ENCODE peak calls at places on chromosomes 7 and 10, in nine cellular contexts. U is cardiac muscle cell, Q is fibroblast of pulmonary artery, M is natural killer cell, L is GM12865, N is body of pancreas, O is adrenal gland, P is transverse colon, B is tibial nerve. W is an unnamed sample.

GRCh38 chr7:45988405-45989057 is 67.5 kb upstream of the IGFBP3 start:
- DNase-seq in B (no peak), L (no peak), Q (no peak), P (no peak), U (no peak), N (no peak), O (no peak), M (no peak), W (peak; percentile 11)

GRCh38 chr10:78049861-78050260 is 16.2 kb downstream of the RPS24 start:
- DNase-seq in Q (no peak), U (no peak), M (no peak), N (no peak), B (no peak), P (no peak), O (no peak), L (no peak), W (no peak)

GRCh38 chr10:14377591-14377990 is 46.9 kb upstream of the FRMD4A start:
- DNase-seq in Q (no peak), O (no peak), P (no peak), N (no peak), L (no peak), B (no peak), U (no peak), M (no peak), W (no peak)

GRCh38 chr10:121822724-121823123 is 105.1 kb downstream of the ATE1 start:
- DNase-seq in P (no peak), B (no peak), L (no peak), O (no peak), U (no peak), Q (no peak), M (no peak), N (no peak), W (no peak)

GRCh38 chr7:73830872-73831655 is at the start of gene CLDN4:
- DNase-seq in M (no peak), L (no peak), N (peak; percentile 98), B (no peak), O (no peak), U (no peak), Q (no peak), P (peak; percentile 94), W (peak; percentile 71)

GRCh38 chr10:91596821-91597396 is 36.0 kb downstream of the PPP1R3C start:
- DNase-seq in N (no peak), Q (peak; percentile 93), L (no peak), B (no peak), O (no peak), U (peak; percentile 87), M (no peak), P (no peak), W (no peak)

GRCh38 chr7:39587393-39587792 is 21.2 kb downstream of the YAE1 start:
- DNase-seq in Q (peak; percentile 45), M (no peak), L (no peak), O (no peak), P (no peak), N (no peak), B (no peak), U (no peak), W (no peak)

GRCh38 chr10:71290331-71290730 is 28.7 kb upstream of the SLC29A3 start:
- DNase-seq in Q (no peak), M (no peak), L (no peak), P (no peak), U (no peak), N (no peak), O (no peak), B (no peak), W (no peak)

DNA sequence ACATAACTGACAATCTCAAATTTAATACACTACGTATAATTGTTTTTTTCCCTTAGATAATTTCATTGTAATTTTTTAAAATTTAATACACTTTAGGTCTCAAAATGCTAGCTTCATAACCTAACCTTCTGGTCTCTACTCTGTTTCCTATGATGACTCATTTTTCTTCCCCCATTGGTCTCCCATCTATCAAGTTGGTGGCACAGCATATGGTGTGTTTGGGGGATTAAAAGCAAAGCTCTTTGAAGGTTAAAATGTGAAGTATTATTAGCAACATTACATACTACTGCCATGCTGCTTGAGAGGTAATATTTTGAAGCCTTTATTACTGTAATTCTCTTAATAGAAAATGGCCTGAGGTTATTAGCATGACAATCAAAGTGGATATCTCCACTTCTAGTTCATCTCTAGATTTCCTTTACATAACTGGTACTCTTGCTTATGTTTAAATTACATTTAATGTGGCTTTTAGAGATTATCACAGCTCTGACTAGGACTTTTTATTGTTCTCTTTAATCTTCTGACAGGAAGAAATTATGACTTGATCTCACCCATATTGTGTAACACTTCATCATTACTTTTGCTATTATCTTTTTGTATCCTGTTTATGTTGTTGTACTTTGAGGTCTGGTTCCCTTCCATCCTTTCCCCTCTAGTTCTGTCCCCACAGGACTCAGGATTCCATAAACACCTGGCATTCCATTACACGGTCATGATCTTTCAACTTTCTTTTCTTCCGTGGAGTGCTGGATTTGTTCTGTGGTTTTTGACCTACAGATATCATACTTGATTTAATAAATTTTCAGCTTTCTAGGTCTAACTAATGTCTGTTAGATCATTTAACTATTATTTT is 185.1 kb downstream of the SEMA3D start:
- DNase-seq in L (no peak), B (no peak), M (no peak), O (no peak), P (no peak), U (no peak), N (no peak), Q (peak; percentile 27), W (no peak)
- TF ChIP-seq CTCF in L (no peak), B (no peak), M (no peak), O (no peak), P (no peak), U (no peak), N (no peak), Q (no peak), W (no peak)

GRCh38 chr10:76628801-76629200 is 1008.8 kb downstream of the KCNMA1 start:
- DNase-seq in U (no peak), L (no peak), M (no peak), B (no peak), N (no peak), O (no peak), Q (no peak), P (no peak), W (no peak)

GRCh38 chr10:76631054-76631453 is 1006.6 kb downstream of the KCNMA1 start:
- DNase-seq in L (no peak), Q (no peak), N (no peak), U (no peak), B (no peak), P (no peak), M (no peak), O (no peak), W (no peak)

GRCh38 chr10:76626406-76626805 is 1011.2 kb downstream of the KCNMA1 start:
- DNase-seq in M (no peak), B (no peak), Q (no peak), P (no peak), L (no peak), U (no peak), N (no peak), O (peak; percentile 78), W (no peak)

GRCh38 chr10:76632158-76633051 is 1005.2 kb downstream of the KCNMA1 start:
- DNase-seq in O (no peak), M (no peak), L (peak; percentile 19), U (no peak), Q (peak; percentile 1), B (no peak), N (peak; percentile 61), P (peak; percentile 33), W (no peak)
- TF ChIP-seq CTCF in O (no peak), M (no peak), L (peak; percentile 16), U (peak; percentile 24), Q (peak; percentile 24), B (peak; percentile 9), N (peak; percentile 27), P (peak; percentile 47), W (no peak)

DNA sequence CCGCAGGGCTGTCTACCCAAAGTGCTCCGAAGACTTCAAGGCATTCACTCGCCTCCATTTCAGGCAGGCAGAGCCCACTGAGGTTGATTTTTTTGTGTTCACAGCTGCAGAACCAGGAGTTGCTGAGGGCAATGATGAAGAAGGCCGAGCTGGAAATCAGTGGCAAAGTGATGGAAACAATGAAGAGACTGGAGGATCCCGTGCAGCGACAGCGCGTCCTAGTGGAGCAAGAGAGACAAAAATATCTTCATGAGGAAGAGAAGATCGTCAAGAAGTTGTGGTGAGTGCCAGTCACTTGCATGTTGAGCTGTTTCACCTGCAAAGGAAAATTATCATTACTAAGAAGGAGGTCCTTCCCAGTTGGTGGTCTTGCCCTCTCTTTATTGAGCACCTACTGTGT is 210.5 kb downstream of the ARHGAP21 start:
- DNase-seq in U (peak; percentile 47), P (no peak), Q (peak; percentile 41), M (no peak), O (no peak), N (no peak), B (no peak), L (peak; percentile 17), W (no peak)
- TF ChIP-seq CTCF in U (peak; percentile 43), P (no peak), Q (peak; percentile 49), M (no peak), O (no peak), N (no peak), B (peak; percentile 18), L (peak; percentile 6), W (no peak)

DNA sequence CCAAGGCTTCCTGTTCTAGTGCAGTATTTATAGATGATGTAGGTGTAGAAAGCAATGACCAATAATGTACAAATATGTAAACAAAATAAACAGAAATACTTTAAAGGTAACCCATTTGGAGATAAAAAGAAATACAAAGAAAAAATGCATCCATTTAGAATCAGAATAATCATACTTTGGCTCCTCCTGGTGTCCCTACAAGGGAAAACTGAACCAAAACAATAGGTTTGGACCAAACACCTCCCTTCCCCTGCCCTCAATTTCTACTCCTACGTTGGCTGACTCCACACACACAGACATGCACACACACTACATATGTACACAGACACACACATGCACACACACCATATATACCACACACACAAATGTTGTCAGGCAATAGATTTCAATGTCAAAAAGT is 36.0 kb downstream of the C10orf143 start:
- DNase-seq in O (no peak), Q (no peak), U (no peak), N (no peak), L (no peak), P (no peak), B (no peak), M (no peak), W (no peak)
- TF ChIP-seq CTCF in O (no peak), Q (no peak), U (no peak), N (no peak), L (no peak), P (no peak), B (no peak), M (no peak), W (no peak)

W was measured in lower leg skin.